ENCODE peak calls at places on chromosomes 7 and 10, in five cellular contexts. R is activated T-cell treated with anti-CD3 and anti-CD28 coated beads, Interleukin-2, amount 50 U/mL, for 72 hours; W is NT2/D1; Z is NCI-H69; E is prostate gland. V is an unnamed sample.

GRCh38 chr7:96327429-96327828 is 5.5 kb upstream of the SLC25A13 start:
- DNase-seq in W (no peak), E (peak), R (no peak), Z (peak), V (no peak)

GRCh38 chr7:34991938-34992840 is 45.1 kb downstream of the DPY19L1 start:
- DNase-seq in Z (no peak), W (no peak), E (no peak), R (peak), V (no peak)

GRCh38 chr7:100212631-100213286 is 7.0 kb upstream of the PVRIG start:
- DNase-seq in R (no peak), Z (no peak), W (no peak), E (no peak), V (no peak)

GRCh38 chr7:47290867-47291266 is 291.0 kb downstream of the TNS3 start:
- DNase-seq in E (no peak), R (no peak), Z (no peak), W (no peak), V (no peak)

GRCh38 chr7:141073173-141073640 is 657 bp upstream of the TMEM178B start:
- DNase-seq in W (no peak), R (peak), E (peak), Z (peak), V (no peak)

GRCh38 chr10:101687088-101687487 is 7.9 kb downstream of the FBXW4 start:
- DNase-seq in Z (peak), R (no peak), E (no peak), W (no peak), V (no peak)

GRCh38 chr7:50211306-50212015 is 93.1 kb upstream of the IKZF1 start:
- DNase-seq in W (no peak), R (no peak), Z (peak), E (no peak), V (no peak)

GRCh38 chr10:74150151-74151056 is at the start of gene AP3M1:
- DNase-seq in W (peak), R (peak), Z (peak), E (peak), V (peak)

GRCh38 chr10:74821501-74821900 is 4.9 kb upstream of the KAT6B start:
- DNase-seq in R (no peak), Z (peak), W (no peak), E (peak), V (no peak)

GRCh38 chr7:28643369-28644340 is 231.3 kb downstream of the CREB5 start:
- DNase-seq in Z (no peak), E (no peak), W (peak), R (no peak), V (no peak)

GRCh38 chr7:127366680-127367079 is 25.8 kb downstream of the ZNF800 start:
- DNase-seq in Z (no peak), W (no peak), R (no peak), E (no peak), V (no peak)

GRCh38 chr10:59622320-59622901 is 87.2 kb downstream of the SLC16A9 start:
- DNase-seq in E (peak), W (peak), Z (peak), R (peak), V (peak)

GRCh38 chr10:96360766-96361165 is 2.0 kb upstream of the OPALIN start:
- DNase-seq in Z (no peak), E (no peak), W (no peak), R (no peak), V (no peak)

GRCh38 chr10:50585921-50586739 is 37.6 kb downstream of the SGMS1 start:
- DNase-seq in R (no peak), Z (no peak), E (no peak), W (no peak), V (no peak)

GRCh38 chr7:156579566-156579965 is 61.0 kb upstream of the RNF32 start:
- DNase-seq in R (no peak), Z (no peak), W (no peak), E (no peak), V (no peak)

GRCh38 chr7:142461437-142461836 is 203.6 kb upstream of the PRSS58 start:
- DNase-seq in Z (no peak), W (no peak), R (no peak), E (no peak), V (no peak)

GRCh38 chr10:42428534-42428933 is 209.8 kb downstream of the ZNF33B start:
- DNase-seq in W (no peak), E (no peak), R (no peak), Z (no peak), V (no peak)